ENCODE peak calls at places on chromosome 9, in six cellular contexts. One of them, this sample, is unnamed.

GRCh38 chr9:91144782-91145181 is 216.9 kb downstream of the AUH start:
- DNase-seq in ELR: no peak
- DNase-seq in lower leg skin: no peak
- DNase-seq in nephron progenitor cell: no peak
- DNase-seq in astrocyte of the spinal cord: peak
- DNase-seq in AG04449: no peak
- DNase-seq in this sample: no peak

GRCh38 chr9:134689320-134690181 is 47.9 kb downstream of the COL5A1 start:
- DNase-seq in ELR: peak
- DNase-seq in lower leg skin: peak
- DNase-seq in nephron progenitor cell: peak
- DNase-seq in astrocyte of the spinal cord: peak
- DNase-seq in AG04449: no peak
- DNase-seq in this sample: no peak

GRCh38 chr9:96331236-96331947 is 29.4 kb upstream of the HSD17B3 start:
- DNase-seq in ELR: peak
- DNase-seq in lower leg skin: no peak
- DNase-seq in nephron progenitor cell: no peak
- DNase-seq in astrocyte of the spinal cord: no peak
- DNase-seq in AG04449: no peak
- DNase-seq in this sample: no peak

GRCh38 chr9:128204858-128205257 is 1.7 kb downstream of the DNM1 start:
- DNase-seq in ELR: no peak
- DNase-seq in lower leg skin: no peak
- DNase-seq in nephron progenitor cell: no peak
- DNase-seq in astrocyte of the spinal cord: no peak
- DNase-seq in AG04449: no peak
- DNase-seq in this sample: no peak

GRCh38 chr9:134315716-134316443 is 10.4 kb upstream of the RXRA start:
- DNase-seq in ELR: no peak
- DNase-seq in lower leg skin: no peak
- DNase-seq in nephron progenitor cell: peak
- DNase-seq in astrocyte of the spinal cord: no peak
- DNase-seq in AG04449: no peak
- DNase-seq in this sample: no peak

GRCh38 chr9:27377147-27377807 is 80.3 kb upstream of the EQTN start:
- DNase-seq in ELR: no peak
- DNase-seq in lower leg skin: no peak
- DNase-seq in nephron progenitor cell: no peak
- DNase-seq in astrocyte of the spinal cord: no peak
- DNase-seq in AG04449: no peak
- DNase-seq in this sample: no peak

GRCh38 chr9:19551124-19551929 is 142.5 kb downstream of the ACER2 start:
- DNase-seq in ELR: no peak
- DNase-seq in lower leg skin: no peak
- DNase-seq in nephron progenitor cell: peak
- DNase-seq in astrocyte of the spinal cord: peak
- DNase-seq in AG04449: no peak
- DNase-seq in this sample: no peak

GRCh38 chr9:116345393-116345792 is 191.8 kb downstream of the PAPPA start:
- DNase-seq in ELR: no peak
- DNase-seq in lower leg skin: no peak
- DNase-seq in nephron progenitor cell: no peak
- DNase-seq in astrocyte of the spinal cord: no peak
- DNase-seq in AG04449: no peak
- DNase-seq in this sample: no peak

GRCh38 chr9:134158242-134158641 is 6.1 kb downstream of the RNU6ATAC start:
- DNase-seq in ELR: no peak
- DNase-seq in lower leg skin: no peak
- DNase-seq in nephron progenitor cell: no peak
- DNase-seq in astrocyte of the spinal cord: no peak
- DNase-seq in AG04449: no peak
- DNase-seq in this sample: no peak

GRCh38 chr9:128438343-128439109 is 17.3 kb upstream of the ODF2 start:
- DNase-seq in ELR: peak
- DNase-seq in lower leg skin: peak
- DNase-seq in nephron progenitor cell: peak
- DNase-seq in astrocyte of the spinal cord: peak
- DNase-seq in AG04449: no peak
- DNase-seq in this sample: peak

This sample was measured in T1000.